ENCODE peak calls at places on chromosome 5, in nine cellular contexts. X, V, M, H, U, S, D, J and F are unnamed samples.

GRCh38 chr5:100424017-100424416 is 111.2 kb upstream of the FAM174A start:
- DNase-seq in X (no peak), M (no peak), U (no peak), D (no peak), J (peak), H (no peak), S (no peak), V (no peak), F (no peak)

GRCh38 chr5:134524219-134524825 is 1.1 kb upstream of the JADE2 start:
- DNase-seq in X (peak), H (peak), U (peak), D (peak), V (peak), S (peak), J (peak), M (peak), F (peak)

GRCh38 chr5:112492291-112492690 is 73.2 kb upstream of the EPB41L4A start:
- DNase-seq in D (peak), M (peak), V (no peak), X (no peak), U (peak), S (peak), J (peak), H (peak), F (peak)

GRCh38 chr5:88536146-88536545 is 267.5 kb upstream of the TMEM161B start:
- DNase-seq in U (no peak), H (no peak), X (no peak), V (no peak), D (no peak), M (no peak), J (no peak), S (no peak), F (no peak)

GRCh38 chr5:178817506-178817905 is 42.2 kb upstream of the ZNF354B start:
- DNase-seq in X (no peak), V (no peak), H (no peak), U (no peak), S (no peak), D (no peak), J (no peak), M (no peak), F (no peak)

GRCh38 chr5:138623053-138623452 is 47.9 kb upstream of the HSPA9 start:
- DNase-seq in V (no peak), M (no peak), D (no peak), U (no peak), J (no peak), H (no peak), X (no peak), S (no peak), F (no peak)

GRCh38 chr5:181042722-181043121 is 2.7 kb downstream of the BTNL9 start:
- DNase-seq in V (no peak), M (no peak), S (no peak), J (no peak), X (no peak), U (no peak), D (no peak), H (no peak), F (no peak)

GRCh38 chr5:73816656-73817420 is 190.8 kb downstream of the ARHGEF28 start:
- DNase-seq in V (no peak), H (peak), M (no peak), S (no peak), X (no peak), D (no peak), J (peak), U (no peak), F (no peak)

GRCh38 chr5:168987540-168988300 is 313.2 kb downstream of the SLIT3 start:
- DNase-seq in V (peak), J (peak), X (no peak), H (peak), M (peak), D (peak), U (peak), S (peak), F (peak)

GRCh38 chr5:123097871-123098735 is 9.1 kb downstream of the PRDM6 start:
- DNase-seq in H (no peak), J (no peak), X (no peak), V (no peak), S (no peak), U (no peak), D (peak), M (no peak), F (no peak)